ENCODE peak calls at places on chromosomes 2 and 18, in four cellular contexts. K, I, S and R are unnamed samples.

GRCh38 chr2:182914852-182915251 is 48.4 kb upstream of the FRZB start:
- DNase-seq in I (no peak), S (no peak), K (no peak), R (no peak)

GRCh38 chr2:44107086-44107740 is 61.5 kb upstream of the PPM1B start:
- DNase-seq in S (no peak), I (no peak), K (no peak), R (no peak)

GRCh38 chr18:43879350-43879749 is 602.1 kb upstream of the SYT4 start:
- DNase-seq in K (no peak), S (no peak), I (no peak), R (no peak)

GRCh38 chr2:64943387-64944150 is 45.6 kb upstream of the SLC1A4 start:
- DNase-seq in S (peak; percentile 97), K (no peak), I (no peak), R (no peak)

GRCh38 chr2:20186078-20186854 is 38.7 kb downstream of the SDC1 start:
- DNase-seq in S (peak; percentile 94), I (no peak), K (peak; percentile 73), R (no peak)

GRCh38 chr2:15746354-15747171 is 154.9 kb downstream of the DDX1 start:
- DNase-seq in K (no peak), I (no peak), S (no peak), R (no peak)

GRCh38 chr2:207750315-207750714 is 19.4 kb downstream of the FZD5 start:
- DNase-seq in K (no peak), S (peak; percentile 33), I (no peak), R (no peak)

GRCh38 chr18:7809455-7809854 is 242.3 kb downstream of the PTPRM start:
- DNase-seq in S (no peak), K (no peak), I (no peak), R (no peak)

GRCh38 chr18:2406544-2406943 is 164.8 kb downstream of the METTL4 start:
- DNase-seq in I (no peak), S (no peak), K (no peak), R (no peak)

GRCh38 chr2:181289698-181290097 is 167.5 kb upstream of the ITGA4 start:
- DNase-seq in K (no peak), I (no peak), S (no peak), R (no peak)

GRCh38 chr2:170206805-170207407 is 29.0 kb downstream of the MYO3B start:
- DNase-seq in S (no peak), K (peak; percentile 54), I (no peak), R (no peak)

GRCh38 chr2:113847144-113847543 is 42.7 kb upstream of the ACTR3 start:
- DNase-seq in I (no peak), S (no peak), K (peak; percentile 40), R (no peak)

GRCh38 chr2:215367647-215368492 is 56.0 kb downstream of the ATIC start:
- DNase-seq in S (no peak), I (no peak), K (no peak), R (no peak)

GRCh38 chr2:200379481-200380120 is 73.1 kb downstream of the SPATS2L start:
- DNase-seq in S (no peak), I (peak; percentile 32), K (no peak), R (no peak)

GRCh38 chr2:30694286-30695055 is 112.8 kb downstream of the CAPN13 start:
- DNase-seq in S (no peak), K (no peak), I (no peak), R (no peak)

GRCh38 chr2:170587937-170588336 is 127.2 kb upstream of the SP5 start:
- DNase-seq in K (peak; percentile 20), I (no peak), S (no peak), R (no peak)

GRCh38 chr18:8980496-8981402 is 121.8 kb upstream of the NDUFV2 start:
- DNase-seq in K (no peak), I (no peak), S (no peak), R (no peak)

GRCh38 chr2:101807242-101807641 is 109.7 kb downstream of the MAP4K4 start:
- DNase-seq in K (no peak), I (no peak), S (no peak), R (no peak)

GRCh38 chr2:38709515-38710194 is 41.5 kb downstream of the SRSF7 start:
- DNase-seq in S (no peak), K (no peak), I (no peak), R (no peak)

GRCh38 chr2:178796079-178796677 is 11.0 kb downstream of the TTN start:
- DNase-seq in S (peak; percentile 10), I (no peak), K (peak; percentile 19), R (peak; percentile 10)

GRCh38 chr18:2709316-2709715 is 53.8 kb downstream of the SMCHD1 start:
- DNase-seq in K (no peak), S (no peak), I (no peak), R (no peak)

GRCh38 chr18:49023281-49023937 is 72.6 kb upstream of the SMAD7 start:
- DNase-seq in I (no peak), S (no peak), K (no peak), R (no peak)

DNA sequence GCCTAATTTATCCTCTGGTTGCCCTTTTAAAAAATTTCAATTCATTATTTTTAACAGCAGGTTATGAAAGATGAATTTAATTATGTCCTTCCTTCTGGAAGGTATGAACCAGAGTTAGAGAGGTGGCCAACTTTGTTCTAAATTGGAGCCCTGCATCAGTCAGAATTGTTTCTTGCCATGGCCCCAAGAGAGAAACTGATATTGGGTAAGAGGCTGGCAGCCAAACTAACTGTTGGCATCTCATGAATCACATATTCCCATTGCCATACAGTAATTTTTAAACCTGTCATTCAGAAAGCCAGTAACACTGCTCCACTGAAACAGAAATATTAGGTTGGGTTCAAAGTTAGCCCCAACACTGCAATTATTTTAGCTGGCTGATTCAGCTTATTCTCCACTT is 67.4 kb downstream of the SMAD2 start:
- DNase-seq in I (no peak), S (no peak), K (no peak), R (no peak)
- TF ChIP-seq ELF4 in I (no peak), S (no peak), K (no peak), R (no peak)

GRCh38 chr2:10187661-10188060 is 65.1 kb downstream of the RRM2 start:
- DNase-seq in S (no peak), I (no peak), K (no peak), R (no peak)

GRCh38 chr2:10188211-10188610 is 65.7 kb downstream of the RRM2 start:
- DNase-seq in K (peak; percentile 67), S (peak; percentile 78), I (no peak), R (no peak)

GRCh38 chr2:10188729-10189305 is 66.3 kb downstream of the RRM2 start:
- DNase-seq in S (no peak), I (no peak), K (no peak), R (no peak)

GRCh38 chr2:10185755-10186154 is 63.2 kb downstream of the RRM2 start:
- DNase-seq in K (no peak), S (no peak), I (no peak), R (no peak)

GRCh38 chr2:10186868-10187535 is 64.5 kb downstream of the RRM2 start:
- DNase-seq in I (no peak), S (no peak), K (no peak), R (no peak)
- TF ChIP-seq SP1 in I (no peak), S (no peak), K (no peak), R (no peak)

GRCh38 chr2:142681952-142682351 is 195.5 kb upstream of the KYNU start:
- DNase-seq in I (no peak), S (no peak), K (no peak), R (no peak)

GRCh38 chr2:142678164-142678563 is 199.3 kb upstream of the KYNU start:
- DNase-seq in I (no peak), K (no peak), S (no peak), R (no peak)

GRCh38 chr2:142684667-142685066 is 192.8 kb upstream of the KYNU start:
- DNase-seq in K (no peak), I (no peak), S (no peak), R (no peak)

GRCh38 chr2:142687075-142687474 is 190.4 kb upstream of the KYNU start:
- DNase-seq in I (no peak), S (no peak), K (no peak), R (no peak)

DNA sequence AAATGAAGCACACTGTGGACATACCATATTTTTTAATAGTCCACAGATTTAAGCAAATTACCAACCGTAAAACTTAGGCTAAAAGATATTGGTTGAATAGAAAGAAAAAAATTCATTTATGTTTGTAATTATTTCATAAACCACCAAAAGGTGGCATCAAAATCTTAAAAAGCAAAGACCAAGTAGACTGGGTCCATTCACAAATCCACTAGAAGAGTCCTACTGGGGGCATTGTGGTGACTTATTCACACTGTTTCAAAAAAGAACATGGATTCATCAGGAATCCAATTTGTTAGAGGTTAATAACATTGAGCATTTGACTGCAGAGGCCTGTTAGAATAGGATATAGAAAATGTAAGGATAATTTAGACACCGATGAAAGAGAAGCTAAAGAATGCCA is 194.9 kb upstream of the KYNU start:
- DNase-seq in S (peak; percentile 32), K (no peak), I (no peak), R (no peak)
- TF ChIP-seq ELF4 in S (no peak), K (no peak), I (no peak), R (no peak)

GRCh38 chr2:210616074-210616473 is 59.7 kb downstream of the CPS1 start:
- DNase-seq in I (no peak), S (no peak), K (no peak), R (no peak)

GRCh38 chr2:210620456-210620855 is 64.1 kb downstream of the CPS1 start:
- DNase-seq in S (no peak), I (peak; percentile 42), K (no peak), R (no peak)

GRCh38 chr2:210623506-210623905 is 67.1 kb downstream of the CPS1 start:
- DNase-seq in I (no peak), S (no peak), K (no peak), R (no peak)

GRCh38 chr2:210617318-210617717 is 60.9 kb downstream of the CPS1 start:
- DNase-seq in S (no peak), K (no peak), I (no peak), R (no peak)

DNA sequence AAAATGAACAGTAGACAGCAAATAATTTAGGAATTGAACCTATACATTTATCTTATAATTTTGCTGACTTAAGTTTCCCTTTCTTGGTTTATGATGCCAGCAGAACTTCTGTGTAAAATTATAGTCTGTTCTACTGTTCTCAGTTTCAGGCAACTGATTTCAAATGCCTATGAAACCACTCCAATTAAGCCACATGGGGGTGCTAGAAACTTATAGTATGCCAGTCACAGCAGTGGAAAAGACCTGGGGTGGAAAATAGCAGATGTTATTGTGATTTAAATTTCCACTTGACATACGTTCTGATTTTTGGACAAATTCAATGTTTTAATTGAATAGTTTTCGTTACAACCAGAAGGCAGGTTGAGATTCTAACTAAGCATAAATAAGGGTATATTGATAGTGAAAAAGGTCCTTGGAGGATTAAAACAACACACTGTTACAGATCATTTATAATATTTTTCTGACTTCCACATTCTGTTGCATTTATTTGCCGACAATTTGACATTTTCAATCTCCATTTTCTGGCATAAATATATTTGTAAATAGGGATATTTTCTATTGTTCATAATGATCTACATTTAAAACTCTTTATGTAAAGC is 61.4 kb downstream of the CPS1 start:
- DNase-seq in S (peak; percentile 64), I (no peak), K (peak; percentile 11), R (peak; percentile 35)
- TF ChIP-seq SP1 in S (no peak), I (no peak), K (no peak), R (no peak)